ENCODE peak calls at places on chromosomes 7 and 10, in nine cellular contexts. R is AG04449; A is neural progenitor cell; Y is fibroblast of lung; B is naive thymus-derived CD8-positive, alpha-beta T cell; J is activated naive CD4-positive, alpha-beta T cell; N is hypothalamus; Z is GM12865; G is neural crest cell. I is an unnamed sample.

GRCh38 chr7:106840342-106840741 is 24.7 kb upstream of the PIK3CG start:
- DNase-seq in R (peak; percentile 80), A (peak; percentile 6), Y (peak; percentile 87), B (no peak), J (no peak), N (no peak), Z (no peak), G (no peak), I (peak; percentile 33)

GRCh38 chr10:84375011-84375410 is 46.6 kb downstream of the CCSER2 start:
- DNase-seq in R (peak; percentile 19), A (peak; percentile 68), Y (peak; percentile 52), B (peak; percentile 44), J (no peak), N (no peak), Z (peak; percentile 69), G (peak; percentile 20), I (no peak)

GRCh38 chr10:29130190-29130673 is 158.6 kb upstream of the LYZL1 start:
- DNase-seq in R (no peak), A (peak; percentile 15), Y (peak; percentile 26), B (no peak), J (no peak), N (no peak), Z (peak; percentile 36), G (no peak), I (no peak)

GRCh38 chr7:111833461-111833860 is 271.2 kb upstream of the IMMP2L start:
- DNase-seq in R (no peak), A (no peak), Y (peak; percentile 42), B (no peak), J (no peak), N (no peak), Z (no peak), G (no peak), I (no peak)

GRCh38 chr10:49241365-49241764 is 53.2 kb upstream of the TMEM273 start:
- DNase-seq in R (no peak), A (no peak), Y (no peak), B (no peak), J (no peak), N (no peak), Z (no peak), G (no peak), I (no peak)

GRCh38 chr7:32680259-32681173 is 185.2 kb downstream of the AVL9 start:
- DNase-seq in R (no peak), A (no peak), Y (peak; percentile 87), B (no peak), J (no peak), N (no peak), Z (no peak), G (no peak), I (no peak)

GRCh38 chr10:84423729-84424128 is 95.3 kb downstream of the CCSER2 start:
- DNase-seq in R (no peak), A (no peak), Y (no peak), B (no peak), J (no peak), N (no peak), Z (no peak), G (no peak), I (no peak)

GRCh38 chr7:115782716-115783460 is 247.7 kb downstream of the TFEC start:
- DNase-seq in R (no peak), A (no peak), Y (peak; percentile 2), B (no peak), J (no peak), N (peak; percentile 1), Z (no peak), G (no peak), I (peak; percentile 13)

GRCh38 chr10:62250594-62251198 is 17.9 kb downstream of the RTKN2 start:
- DNase-seq in R (no peak), A (no peak), Y (peak; percentile 91), B (no peak), J (no peak), N (no peak), Z (no peak), G (no peak), I (no peak)

GRCh38 chr7:897771-898376 is 21.5 kb downstream of the GET4 start:
- DNase-seq in R (no peak), A (no peak), Y (no peak), B (no peak), J (no peak), N (no peak), Z (no peak), G (no peak), I (no peak)

GRCh38 chr10:119441151-119441821 is 101.2 kb downstream of the RGS10 start:
- DNase-seq in R (peak; percentile 52), A (no peak), Y (peak; percentile 82), B (no peak), J (no peak), N (no peak), Z (no peak), G (no peak), I (no peak)

GRCh38 chr10:122514045-122514840 is 46.3 kb upstream of the DMBT1 start:
- DNase-seq in R (no peak), A (no peak), Y (peak; percentile 79), B (no peak), J (no peak), N (no peak), Z (no peak), G (no peak), I (no peak)

GRCh38 chr10:6170638-6171037 is 32.1 kb upstream of the PFKFB3 start:
- DNase-seq in R (no peak), A (no peak), Y (no peak), B (no peak), J (no peak), N (no peak), Z (no peak), G (no peak), I (no peak)

GRCh38 chr7:2037301-2037804 is 195.4 kb downstream of the MAD1L1 start:
- DNase-seq in R (no peak), A (no peak), Y (no peak), B (peak; percentile 57), J (no peak), N (no peak), Z (no peak), G (no peak), I (no peak)

GRCh38 chr10:114239117-114239993 is at the start of gene VWA2:
- DNase-seq in R (no peak), A (peak; percentile 76), Y (no peak), B (peak; percentile 6), J (no peak), N (no peak), Z (peak; percentile 42), G (peak; percentile 16), I (no peak)

GRCh38 chr10:44383749-44384600 is 922 bp downstream of the CXCL12 start:
- DNase-seq in R (no peak), A (peak; percentile 65), Y (peak; percentile 64), B (no peak), J (no peak), N (no peak), Z (peak; percentile 15), G (no peak), I (no peak)

GRCh38 chr10:29874604-29875269 is 184.6 kb downstream of the JCAD start:
- DNase-seq in R (no peak), A (no peak), Y (no peak), B (no peak), J (no peak), N (no peak), Z (no peak), G (no peak), I (no peak)